ENCODE peak calls at places on chromosomes 3 and 15, in six cellular contexts. One of them, this sample, is unnamed.
A peak's percentile ranks its signal among the peaks of the same experiment; 100 is the strongest.

GRCh38 chr3:194344012-194344411 is 7.1 kb downstream of the CPN2 start:
- DNase-seq in fibroblast of lung: peak; percentile 39
- DNase-seq in mesenchymal stem cell: peak; percentile 66
- DNase-seq in GM23338: peak; percentile 90
- DNase-seq in HepG2: peak; percentile 30
- DNase-seq in IMR-90: peak; percentile 58
- DNase-seq in this sample: peak; percentile 68

GRCh38 chr15:80514071-80514780 is 110.0 kb downstream of the ARNT2 start:
- DNase-seq in HepG2: no peak
- DNase-seq in fibroblast of lung: peak; percentile 84
- DNase-seq in IMR-90: peak; percentile 75
- DNase-seq in GM23338: no peak
- DNase-seq in mesenchymal stem cell: peak; percentile 29
- DNase-seq in this sample: peak; percentile 92

GRCh38 chr3:108835101-108835500 is 12.5 kb downstream of the TRAT1 start:
- DNase-seq in fibroblast of lung: no peak
- DNase-seq in IMR-90: no peak
- DNase-seq in HepG2: no peak
- DNase-seq in mesenchymal stem cell: no peak
- DNase-seq in GM23338: no peak
- DNase-seq in this sample: no peak

GRCh38 chr3:54874816-54875556 is 52.9 kb downstream of the LRTM1 start:
- DNase-seq in IMR-90: no peak
- DNase-seq in HepG2: no peak
- DNase-seq in GM23338: no peak
- DNase-seq in fibroblast of lung: no peak
- DNase-seq in mesenchymal stem cell: peak; percentile 53
- DNase-seq in this sample: peak; percentile 33

GRCh38 chr3:16189201-16189600 is 14.7 kb downstream of the GALNT15 start:
- DNase-seq in mesenchymal stem cell: no peak
- DNase-seq in GM23338: no peak
- DNase-seq in fibroblast of lung: no peak
- DNase-seq in IMR-90: no peak
- DNase-seq in HepG2: no peak
- DNase-seq in this sample: no peak

GRCh38 chr3:46070458-46071136 is 43.3 kb upstream of the XCR1 start:
- DNase-seq in GM23338: no peak
- DNase-seq in HepG2: no peak
- DNase-seq in fibroblast of lung: no peak
- DNase-seq in mesenchymal stem cell: no peak
- DNase-seq in IMR-90: no peak
- DNase-seq in this sample: no peak

GRCh38 chr3:30578479-30578878 is 27.9 kb upstream of the TGFBR2 start:
- DNase-seq in HepG2: peak; percentile 61
- DNase-seq in GM23338: no peak
- DNase-seq in fibroblast of lung: peak; percentile 97
- DNase-seq in IMR-90: peak; percentile 94
- DNase-seq in mesenchymal stem cell: peak; percentile 87
- DNase-seq in this sample: peak; percentile 93

GRCh38 chr15:56532766-56533455 is 68.0 kb upstream of the MNS1 start:
- DNase-seq in fibroblast of lung: peak; percentile 23
- DNase-seq in IMR-90: no peak
- DNase-seq in HepG2: no peak
- DNase-seq in mesenchymal stem cell: peak; percentile 47
- DNase-seq in GM23338: no peak
- DNase-seq in this sample: no peak

GRCh38 chr3:158683216-158683975 is 10.9 kb upstream of the LXN start:
- DNase-seq in mesenchymal stem cell: peak; percentile 14
- DNase-seq in GM23338: no peak
- DNase-seq in IMR-90: peak; percentile 88
- DNase-seq in fibroblast of lung: peak; percentile 81
- DNase-seq in HepG2: no peak
- DNase-seq in this sample: peak; percentile 86

GRCh38 chr15:31501074-31501473 is 174.4 kb downstream of the KLF13 start:
- DNase-seq in IMR-90: no peak
- DNase-seq in GM23338: no peak
- DNase-seq in HepG2: no peak
- DNase-seq in fibroblast of lung: no peak
- DNase-seq in mesenchymal stem cell: no peak
- DNase-seq in this sample: no peak

GRCh38 chr3:133836497-133837158 is 31.0 kb downstream of the SRPRB start:
- DNase-seq in fibroblast of lung: no peak
- DNase-seq in mesenchymal stem cell: no peak
- DNase-seq in GM23338: no peak
- DNase-seq in IMR-90: no peak
- DNase-seq in HepG2: no peak
- DNase-seq in this sample: no peak

GRCh38 chr15:39602143-39602542 is 21.3 kb downstream of the THBS1 start:
- DNase-seq in HepG2: peak; percentile 40
- DNase-seq in IMR-90: no peak
- DNase-seq in fibroblast of lung: no peak
- DNase-seq in mesenchymal stem cell: peak; percentile 17
- DNase-seq in GM23338: peak; percentile 78
- DNase-seq in this sample: peak; percentile 13

GRCh38 chr3:141403576-141403975 is 35.3 kb downstream of the ZBTB38 start:
- DNase-seq in IMR-90: no peak
- DNase-seq in HepG2: no peak
- DNase-seq in GM23338: no peak
- DNase-seq in mesenchymal stem cell: no peak
- DNase-seq in fibroblast of lung: no peak
- DNase-seq in this sample: no peak

GRCh38 chr3:134378384-134378783 is 4.1 kb upstream of the AMOTL2 start:
- DNase-seq in IMR-90: no peak
- DNase-seq in GM23338: peak; percentile 89
- DNase-seq in mesenchymal stem cell: no peak
- DNase-seq in HepG2: peak; percentile 50
- DNase-seq in fibroblast of lung: no peak
- DNase-seq in this sample: no peak

GRCh38 chr15:66080791-66081475 is 172.6 kb downstream of the MEGF11 start:
- DNase-seq in fibroblast of lung: peak; percentile 73
- DNase-seq in GM23338: peak; percentile 70
- DNase-seq in HepG2: peak; percentile 72
- DNase-seq in mesenchymal stem cell: peak; percentile 52
- DNase-seq in IMR-90: peak; percentile 58
- DNase-seq in this sample: peak; percentile 86

GRCh38 chr3:45994661-45995369 is 809 bp downstream of the FYCO1 start:
- DNase-seq in IMR-90: no peak
- DNase-seq in fibroblast of lung: no peak
- DNase-seq in mesenchymal stem cell: no peak
- DNase-seq in GM23338: peak; percentile 30
- DNase-seq in HepG2: peak; percentile 7
- DNase-seq in this sample: peak; percentile 54

GRCh38 chr3:168671091-168671490 is 575.4 kb upstream of the GOLIM4 start:
- DNase-seq in fibroblast of lung: no peak
- DNase-seq in mesenchymal stem cell: no peak
- DNase-seq in HepG2: no peak
- DNase-seq in IMR-90: no peak
- DNase-seq in GM23338: no peak
- DNase-seq in this sample: no peak

GRCh38 chr15:74384566-74385441 is 17.4 kb upstream of the CYP11A1 start:
- DNase-seq in fibroblast of lung: peak; percentile 82
- DNase-seq in GM23338: no peak
- DNase-seq in IMR-90: no peak
- DNase-seq in mesenchymal stem cell: no peak
- DNase-seq in HepG2: no peak
- DNase-seq in this sample: peak; percentile 69

GRCh38 chr15:71781179-71781964 is 29.0 kb upstream of the NR2E3 start:
- DNase-seq in IMR-90: peak; percentile 79
- DNase-seq in GM23338: no peak
- DNase-seq in HepG2: no peak
- DNase-seq in mesenchymal stem cell: no peak
- DNase-seq in fibroblast of lung: peak; percentile 69
- DNase-seq in this sample: peak; percentile 70

GRCh38 chr3:119810018-119810435 is 28.1 kb downstream of the NR1I2 start:
- DNase-seq in GM23338: peak; percentile 64
- DNase-seq in mesenchymal stem cell: no peak
- DNase-seq in IMR-90: peak; percentile 18
- DNase-seq in HepG2: no peak
- DNase-seq in fibroblast of lung: peak; percentile 39
- DNase-seq in this sample: peak; percentile 62

GRCh38 chr3:121885386-121885785 is 8.8 kb upstream of the SLC15A2 start:
- DNase-seq in fibroblast of lung: peak; percentile 64
- DNase-seq in mesenchymal stem cell: no peak
- DNase-seq in GM23338: no peak
- DNase-seq in HepG2: no peak
- DNase-seq in IMR-90: peak; percentile 1
- DNase-seq in this sample: no peak

GRCh38 chr15:32706704-32707103 is 11.1 kb upstream of the GREM1 start:
- DNase-seq in GM23338: no peak
- DNase-seq in IMR-90: no peak
- DNase-seq in fibroblast of lung: peak; percentile 85
- DNase-seq in mesenchymal stem cell: peak; percentile 63
- DNase-seq in HepG2: no peak
- DNase-seq in this sample: peak; percentile 82

GRCh38 chr3:134476306-134476705 is 9.5 kb downstream of the ANAPC13 start:
- DNase-seq in GM23338: no peak
- DNase-seq in HepG2: no peak
- DNase-seq in IMR-90: peak; percentile 68
- DNase-seq in fibroblast of lung: peak; percentile 81
- DNase-seq in mesenchymal stem cell: peak; percentile 47
- DNase-seq in this sample: no peak

GRCh38 chr3:58188921-58189451 is 21.8 kb downstream of the DNASE1L3 start:
- DNase-seq in HepG2: peak; percentile 85
- DNase-seq in mesenchymal stem cell: no peak
- DNase-seq in GM23338: no peak
- DNase-seq in IMR-90: no peak
- DNase-seq in fibroblast of lung: no peak
- DNase-seq in this sample: no peak

GRCh38 chr3:170274641-170275040 is 52.4 kb downstream of the PRKCI start:
- DNase-seq in mesenchymal stem cell: peak; percentile 23
- DNase-seq in HepG2: no peak
- DNase-seq in IMR-90: peak; percentile 66
- DNase-seq in GM23338: no peak
- DNase-seq in fibroblast of lung: no peak
- DNase-seq in this sample: no peak

GRCh38 chr3:16936233-16936632 is 51.5 kb downstream of the PLCL2 start:
- DNase-seq in mesenchymal stem cell: no peak
- DNase-seq in HepG2: no peak
- DNase-seq in IMR-90: no peak
- DNase-seq in fibroblast of lung: no peak
- DNase-seq in GM23338: peak; percentile 34
- DNase-seq in this sample: no peak

GRCh38 chr3:65712156-65712555 is 326.6 kb downstream of the MAGI1 start:
- DNase-seq in GM23338: no peak
- DNase-seq in HepG2: no peak
- DNase-seq in IMR-90: peak; percentile 63
- DNase-seq in mesenchymal stem cell: no peak
- DNase-seq in fibroblast of lung: peak; percentile 53
- DNase-seq in this sample: peak; percentile 72

GRCh38 chr15:99435138-99435695 is 130.6 kb upstream of the MEF2A start:
- DNase-seq in IMR-90: no peak
- DNase-seq in GM23338: no peak
- DNase-seq in mesenchymal stem cell: no peak
- DNase-seq in HepG2: no peak
- DNase-seq in fibroblast of lung: no peak
- DNase-seq in this sample: no peak

GRCh38 chr3:16987141-16987540 is 102.4 kb downstream of the PLCL2 start:
- DNase-seq in HepG2: no peak
- DNase-seq in GM23338: no peak
- DNase-seq in IMR-90: no peak
- DNase-seq in fibroblast of lung: no peak
- DNase-seq in mesenchymal stem cell: no peak
- DNase-seq in this sample: no peak

DNA sequence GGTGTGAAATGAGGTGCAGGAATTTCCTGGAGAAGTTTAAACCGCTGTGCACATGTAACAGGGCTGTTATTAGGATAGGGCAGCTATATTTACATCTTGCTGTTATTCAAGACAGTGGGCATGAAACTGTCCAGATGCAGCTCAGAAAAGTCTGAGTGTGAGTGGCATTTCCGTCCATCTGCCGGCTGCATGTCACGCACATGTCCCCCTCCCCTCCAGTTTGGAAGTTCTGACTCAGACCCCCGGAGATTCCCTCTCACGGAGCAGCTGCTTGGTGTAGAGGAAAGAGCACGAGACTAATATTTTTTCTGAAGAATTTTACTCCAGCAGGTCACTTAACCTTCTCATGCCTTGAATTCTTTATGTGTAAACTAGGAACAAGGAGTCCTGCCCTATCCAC is 69.8 kb downstream of the FEM1B start:
- DNase-seq in GM23338: no peak
- DNase-seq in HepG2: no peak
- DNase-seq in fibroblast of lung: peak; percentile 52
- DNase-seq in IMR-90: peak; percentile 90
- DNase-seq in mesenchymal stem cell: peak; percentile 96
- DNase-seq in this sample: no peak
- H3K4me2 ChIP-seq in GM23338: no peak overlapping the region
- H3K4me2 ChIP-seq in HepG2: no peak overlapping the region
- H3K4me2 ChIP-seq in fibroblast of lung: no peak overlapping the region
- H3K4me2 ChIP-seq in IMR-90: no peak overlapping the region
- H3K4me2 ChIP-seq in mesenchymal stem cell: no peak overlapping the region
- H3K4me2 ChIP-seq in this sample: no peak overlapping the region

DNA sequence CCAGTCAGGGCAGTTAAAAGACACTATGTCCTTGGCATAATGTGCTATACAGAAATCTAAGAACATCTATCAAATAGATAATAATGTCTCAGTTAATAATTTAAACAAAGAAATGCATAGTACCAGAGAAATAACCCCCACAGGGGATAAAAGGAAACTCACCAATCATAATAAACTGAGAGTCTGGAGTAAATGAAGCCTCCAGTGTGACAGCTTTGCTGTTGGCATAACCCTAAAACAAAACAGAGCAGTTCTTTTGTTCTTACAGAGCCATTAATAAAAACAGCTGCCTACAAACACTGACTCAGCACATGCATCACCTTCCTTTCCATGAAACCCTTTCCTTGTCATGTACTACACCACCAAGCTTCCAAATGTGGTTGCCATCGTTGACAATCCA is 13.5 kb downstream of the PPM1M start:
- DNase-seq in GM23338: no peak
- DNase-seq in IMR-90: no peak
- DNase-seq in mesenchymal stem cell: no peak
- DNase-seq in HepG2: no peak
- DNase-seq in fibroblast of lung: peak; percentile 58
- DNase-seq in this sample: peak; percentile 62
- H3K36me3 ChIP-seq in GM23338: peaks cover 88% of the 10 kb centered on the region
- H3K36me3 ChIP-seq in IMR-90: peaks cover 62% of the 10 kb centered on the region
- H3K36me3 ChIP-seq in mesenchymal stem cell: peaks cover 54% of the 10 kb centered on the region
- H3K36me3 ChIP-seq in HepG2: peaks cover 95% of the 10 kb centered on the region
- H3K36me3 ChIP-seq in fibroblast of lung: peaks cover 30% of the 10 kb centered on the region
- H3K36me3 ChIP-seq in this sample: peaks cover 86% of the 10 kb centered on the region

GRCh38 chr3:42489937-42490227 is 12.6 kb upstream of the VIPR1 start:
- DNase-seq in GM23338: no peak
- DNase-seq in mesenchymal stem cell: no peak
- DNase-seq in HepG2: no peak
- DNase-seq in IMR-90: no peak
- DNase-seq in fibroblast of lung: no peak
- DNase-seq in this sample: no peak
- H3K4me2 ChIP-seq in GM23338: no peak overlapping the region
- H3K4me2 ChIP-seq in mesenchymal stem cell: no peak overlapping the region
- H3K4me2 ChIP-seq in HepG2: no peak overlapping the region
- H3K4me2 ChIP-seq in IMR-90: no peak overlapping the region
- H3K4me2 ChIP-seq in fibroblast of lung: no peak overlapping the region
- H3K4me2 ChIP-seq in this sample: no peak overlapping the region

DNA sequence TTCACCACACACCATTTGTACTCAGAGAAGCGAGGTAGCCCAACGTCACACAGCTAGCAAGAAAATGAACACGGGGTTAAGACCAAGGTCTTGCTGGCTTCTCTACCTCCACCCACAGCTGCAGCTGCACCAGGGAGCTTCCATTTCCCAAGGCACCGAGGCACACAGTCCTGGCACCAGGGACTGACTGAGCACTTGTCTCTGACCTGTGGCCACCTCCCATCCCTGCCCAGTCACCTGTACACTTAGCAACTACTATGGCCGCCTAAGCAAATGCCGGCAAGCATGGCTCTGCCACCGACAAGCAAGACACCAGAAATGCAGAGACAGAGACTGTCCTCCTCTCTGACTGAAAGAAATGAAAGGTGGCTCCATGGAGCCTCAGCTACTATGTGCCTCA is 15.3 kb downstream of the ZXDC start:
- DNase-seq in IMR-90: no peak
- DNase-seq in GM23338: no peak
- DNase-seq in HepG2: no peak
- DNase-seq in mesenchymal stem cell: no peak
- DNase-seq in fibroblast of lung: no peak
- DNase-seq in this sample: no peak
- H3K36me3 ChIP-seq in IMR-90: peaks cover 64% of the 10 kb centered on the region
- H3K36me3 ChIP-seq in GM23338: peaks cover 37% of the 10 kb centered on the region
- H3K36me3 ChIP-seq in HepG2: peaks cover 85% of the 10 kb centered on the region
- H3K36me3 ChIP-seq in mesenchymal stem cell: peaks cover 67% of the 10 kb centered on the region
- H3K36me3 ChIP-seq in fibroblast of lung: peaks cover 25% of the 10 kb centered on the region
- H3K36me3 ChIP-seq in this sample: peaks cover 39% of the 10 kb centered on the region